ENCODE peak calls at places on chromosome 1, in five cellular contexts. N is AG04450; O is ovary; A is fibroblast of pulmonary artery; P is CD8-positive, alpha-beta T cell. U is an unnamed sample.

GRCh38 chr1:4657920-4658585 is 3.6 kb downstream of the AJAP1 start:
- DNase-seq in N (no peak), A (no peak), P (no peak), O (no peak), U (no peak)

GRCh38 chr1:29584816-29585600 is 348.7 kb downstream of the PTPRU start:
- DNase-seq in N (no peak), A (no peak), O (no peak), P (no peak), U (no peak)

GRCh38 chr1:117051224-117052064 is 8.7 kb upstream of the TTF2 start:
- DNase-seq in A (peak; percentile 36), N (no peak), P (no peak), O (no peak), U (no peak)

GRCh38 chr1:40270152-40270834 is 12.3 kb downstream of the ZMPSTE24 start:
- DNase-seq in P (no peak), A (no peak), N (no peak), O (no peak), U (no peak)

GRCh38 chr1:98327151-98327918 is 334.2 kb upstream of the SNX7 start:
- DNase-seq in N (no peak), P (no peak), A (peak; percentile 57), O (no peak), U (peak; percentile 44)

GRCh38 chr1:61642475-61643232 is 82.3 kb downstream of the TM2D1 start:
- DNase-seq in A (no peak), O (no peak), P (no peak), N (no peak), U (no peak)

GRCh38 chr1:172460177-172460576 is 16.3 kb upstream of the PIGC start:
- DNase-seq in P (no peak), A (no peak), O (no peak), N (no peak), U (no peak)

GRCh38 chr1:156540955-156541354 is 31.4 kb downstream of the IQGAP3 start:
- DNase-seq in A (no peak), N (no peak), P (no peak), O (no peak), U (no peak)

GRCh38 chr1:164863056-164863455 is 304.1 kb downstream of the PBX1 start:
- DNase-seq in N (no peak), A (no peak), P (no peak), O (no peak), U (no peak)

GRCh38 chr1:210441028-210441427 is 112.3 kb downstream of the HHAT start:
- DNase-seq in N (no peak), A (no peak), P (no peak), O (no peak), U (no peak)

GRCh38 chr1:68301538-68301937 is 69.2 kb upstream of the WLS start:
- DNase-seq in O (no peak), A (peak; percentile 76), P (no peak), N (no peak), U (no peak)

GRCh38 chr1:51345300-51345687 is 14.9 kb upstream of the TTC39A start:
- DNase-seq in O (no peak), N (no peak), A (no peak), P (no peak), U (no peak)

GRCh38 chr1:210332233-210332632 is 3.5 kb downstream of the HHAT start:
- DNase-seq in A (no peak), P (peak; percentile 48), N (no peak), O (no peak), U (no peak)

GRCh38 chr1:236275061-236275460 is 6.7 kb downstream of the ERO1B start:
- DNase-seq in N (no peak), P (no peak), A (no peak), O (no peak), U (no peak)

GRCh38 chr1:100073531-100073930 is 59.2 kb downstream of the SASS6 start:
- DNase-seq in P (no peak), O (no peak), A (no peak), N (no peak), U (no peak)

GRCh38 chr1:94734963-94735899 is 84.9 kb upstream of the SLC44A3 start:
- DNase-seq in N (peak; percentile 43), A (peak; percentile 97), P (no peak), O (peak; percentile 56), U (peak; percentile 77)

GRCh38 chr1:192565946-192566345 is 9.6 kb upstream of the RGS1 start:
- DNase-seq in A (no peak), O (no peak), P (no peak), N (no peak), U (no peak)

GRCh38 chr1:202068596-202068995 is 54.1 kb upstream of the GPR37L1 start:
- DNase-seq in P (no peak), N (no peak), A (no peak), O (no peak), U (no peak)

GRCh38 chr1:84887261-84887934 is 5.6 kb downstream of the LPAR3 start:
- DNase-seq in N (peak; percentile 37), P (no peak), A (peak; percentile 77), O (no peak), U (no peak)

GRCh38 chr1:8711161-8711560 is 106.3 kb downstream of the RERE start:
- DNase-seq in N (no peak), O (no peak), A (peak; percentile 29), P (no peak), U (no peak)

GRCh38 chr1:226875641-226876295 is 5.4 kb downstream of the PSEN2 start:
- DNase-seq in A (peak; percentile 42), N (no peak), P (no peak), O (no peak), U (no peak)

GRCh38 chr1:3547055-3548005 is 64.0 kb downstream of the MEGF6 start:
- DNase-seq in P (no peak), O (no peak), A (no peak), N (no peak), U (no peak)

GRCh38 chr1:240190881-240191385 is 99.2 kb downstream of the FMN2 start:
- DNase-seq in P (no peak), A (peak; percentile 88), O (peak; percentile 32), N (peak; percentile 98), U (peak; percentile 92)

GRCh38 chr1:223771814-223772770 is 59.8 kb downstream of the CAPN2 start:
- DNase-seq in N (peak; percentile 63), P (no peak), O (peak; percentile 74), A (peak; percentile 87), U (no peak)

GRCh38 chr1:203858055-203858454 is 3.3 kb upstream of the SNRPE start:
- DNase-seq in O (no peak), P (no peak), A (peak; percentile 70), N (peak; percentile 63), U (no peak)

GRCh38 chr1:19393051-19393450 is 80.9 kb downstream of the SLC66A1 start:
- DNase-seq in O (no peak), A (no peak), P (no peak), N (no peak), U (no peak)

GRCh38 chr1:193392686-193393085 is 206.3 kb upstream of the B3GALT2 start:
- DNase-seq in N (no peak), P (no peak), A (no peak), O (no peak), U (no peak)

GRCh38 chr1:245116131-245116530 is 38.7 kb upstream of the KIF26B start:
- DNase-seq in N (no peak), A (no peak), P (no peak), O (no peak), U (no peak)

GRCh38 chr1:69898403-69898947 is 306.9 kb downstream of the LRRC40 start:
- DNase-seq in N (no peak), A (no peak), O (no peak), P (no peak), U (no peak)

GRCh38 chr1:107993920-107994319 is 28.9 kb upstream of the VAV3 start:
- DNase-seq in A (no peak), N (no peak), O (no peak), P (no peak), U (no peak)

GRCh38 chr1:53077599-53077965 is 15.6 kb downstream of the PODN start:
- DNase-seq in O (peak; percentile 30), P (no peak), N (no peak), A (no peak), U (no peak)

GRCh38 chr1:161730050-161730564 is 8.8 kb downstream of the FCRLB start:
- DNase-seq in P (peak; percentile 26), N (no peak), A (peak; percentile 51), O (no peak), U (no peak)

GRCh38 chr1:20486457-20487235 is 636 bp upstream of the CAMK2N1 start:
- DNase-seq in O (peak; percentile 95), N (no peak), A (peak; percentile 61), P (no peak), U (no peak)

GRCh38 chr1:234004575-234004974 is 100.1 kb downstream of the SLC35F3 start:
- DNase-seq in P (no peak), A (no peak), N (no peak), O (no peak), U (no peak)
- TF ChIP-seq CTCF in P (no peak), A (no peak), N (no peak), O (no peak), U (no peak)

DNA sequence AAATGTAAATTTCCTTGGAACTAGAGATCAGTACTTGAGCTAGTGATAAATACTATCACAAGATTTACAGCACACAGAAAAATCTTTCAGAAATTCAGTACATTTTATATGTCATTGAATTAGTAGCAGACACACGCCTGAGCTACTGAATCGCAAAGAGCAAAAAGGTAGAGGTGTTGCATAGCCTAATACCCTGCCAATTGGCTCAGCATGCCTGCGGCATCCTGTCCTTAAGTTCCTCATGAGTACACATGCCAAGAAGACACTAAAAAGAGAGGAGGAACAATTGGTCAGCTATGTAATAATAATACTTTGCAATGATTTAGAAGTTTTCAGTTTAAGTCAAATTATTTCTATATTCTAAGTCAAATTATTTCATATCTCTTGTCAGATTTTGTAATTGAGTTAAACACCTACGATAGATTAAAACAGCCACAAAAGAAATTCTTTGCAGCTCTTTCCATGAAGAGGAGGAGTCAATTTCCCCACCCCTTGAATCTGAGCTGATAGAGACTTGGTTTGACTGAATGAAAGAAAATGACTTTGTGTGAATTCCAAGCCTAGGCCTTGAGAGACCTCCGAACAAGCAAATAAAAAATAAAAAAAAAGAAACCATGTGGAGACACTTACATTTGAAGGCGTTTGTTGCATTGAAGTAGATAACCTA is 36.2 kb upstream of the PKN2 start:
- DNase-seq in N (no peak), O (no peak), A (no peak), P (no peak), U (no peak)
- H3K4me3 ChIP-seq in N (no peak overlapping the region), O (no peak overlapping the region), A (no peak overlapping the region), P (no peak overlapping the region), U (no peak overlapping the region)

GRCh38 chr1:246350745-246351144 is 156.3 kb downstream of the SMYD3 start:
- DNase-seq in O (no peak), A (peak; percentile 7), P (no peak), N (no peak), U (no peak)

GRCh38 chr1:246351726-246352125 is 155.4 kb downstream of the SMYD3 start:
- DNase-seq in O (no peak), N (no peak), A (no peak), P (no peak), U (no peak)

GRCh38 chr1:246355421-246356230 is 151.5 kb downstream of the SMYD3 start:
- DNase-seq in A (no peak), P (no peak), O (no peak), N (no peak), U (no peak)
- TF ChIP-seq CTCF in A (no peak), P (no peak), O (no peak), N (no peak), U (peak; percentile 6)

DNA sequence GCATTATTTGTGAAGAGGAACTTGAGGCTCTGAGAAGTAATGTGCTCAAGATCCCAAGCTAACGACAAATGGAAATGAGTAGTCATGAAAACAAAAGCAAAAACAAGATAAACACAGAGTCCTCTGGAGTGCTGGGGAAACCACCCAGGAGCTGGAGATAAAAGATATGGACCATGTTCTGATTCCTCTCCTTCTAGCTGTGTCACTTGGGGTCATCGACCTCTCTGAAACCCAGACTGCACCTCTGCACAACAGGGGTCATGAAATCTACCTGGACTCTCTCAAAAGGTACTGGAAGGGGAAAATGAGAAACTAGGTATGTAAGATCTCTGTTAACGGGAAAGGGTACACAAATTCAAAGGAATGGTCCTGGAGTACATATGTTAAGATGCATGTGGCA is 6.5 kb downstream of the PGLYRP4 start:
- DNase-seq in O (no peak), P (no peak), A (no peak), N (no peak), U (no peak)
- H3K4me3 ChIP-seq in O (no peak overlapping the region), P (no peak overlapping the region), A (no peak overlapping the region), N (no peak overlapping the region), U (no peak overlapping the region)